ENCODE peak calls at places on chromosomes 4 and X, in seven cellular contexts. Y is ovary, T is uterus, I is adrenal gland, Q is spleen, R is breast epithelium, O is H1. U is an unnamed sample.

GRCh38 chr4:98659106-98659592 is 738 bp upstream of the TSPAN5 start:
- DNase-seq in Y (peak; percentile 44), T (no peak), I (no peak), Q (no peak), R (no peak), O (no peak), U (no peak)

GRCh38 chrX:70466968-70467367 is 22.3 kb downstream of the DLG3 start:
- DNase-seq in Y (no peak), T (no peak), I (no peak), Q (no peak), R (no peak), O (no peak), U (no peak)

GRCh38 chr4:152045781-152046571 is 285.2 kb upstream of the GATB start:
- DNase-seq in Y (peak; percentile 36), T (no peak), I (no peak), Q (no peak), R (no peak), O (peak; percentile 96), U (peak; percentile 89)

GRCh38 chrX:8711401-8711800 is 20.5 kb downstream of the ANOS1 start:
- DNase-seq in Y (no peak), T (no peak), I (no peak), Q (no peak), R (no peak), O (no peak), U (no peak)

GRCh38 chr4:149549911-149550310 is 265.7 kb downstream of the IQCM start:
- DNase-seq in Y (no peak), T (no peak), I (peak; percentile 31), Q (no peak), R (no peak), O (no peak), U (no peak)

GRCh38 chr4:142354794-142355416 is 491.2 kb downstream of the INPP4B start:
- DNase-seq in Y (no peak), T (no peak), I (no peak), Q (no peak), R (no peak), O (no peak), U (no peak)

GRCh38 chr4:71229477-71230257 is 109.2 kb upstream of the SLC4A4 start:
- DNase-seq in Y (no peak), T (no peak), I (peak; percentile 34), Q (no peak), R (no peak), O (no peak), U (no peak)

GRCh38 chr4:113828712-113829111 is 67.2 kb upstream of the CAMK2D start:
- DNase-seq in Y (no peak), T (no peak), I (no peak), Q (no peak), R (no peak), O (no peak), U (no peak)

GRCh38 chr4:42579903-42580302 is 77.0 kb downstream of the ATP8A1 start:
- DNase-seq in Y (no peak), T (no peak), I (no peak), Q (no peak), R (no peak), O (no peak), U (no peak)

GRCh38 chrX:1465261-1466231 is 12.8 kb upstream of the ASMTL start:
- DNase-seq in Y (no peak), T (no peak), I (peak; percentile 19), Q (peak; percentile 75), R (no peak), O (peak; percentile 44), U (peak; percentile 81)

GRCh38 chr4:87614292-87614890 is 6.1 kb downstream of the DSPP start:
- DNase-seq in Y (no peak), T (no peak), I (no peak), Q (no peak), R (no peak), O (no peak), U (no peak)

GRCh38 chr4:56505269-56506109 is at the start of gene ARL9:
- DNase-seq in Y (peak; percentile 49), T (peak; percentile 36), I (peak; percentile 67), Q (peak; percentile 91), R (no peak), O (peak; percentile 79), U (no peak)

GRCh38 chr4:120071192-120071795 is 4.6 kb upstream of the MAD2L1 start:
- DNase-seq in Y (peak; percentile 52), T (peak; percentile 23), I (peak; percentile 44), Q (peak; percentile 64), R (no peak), O (no peak), U (no peak)

GRCh38 chr4:14177987-14178386 is 550.5 kb upstream of the BOD1L1 start:
- DNase-seq in Y (no peak), T (no peak), I (no peak), Q (no peak), R (no peak), O (no peak), U (no peak)

GRCh38 chrX:13398839-13399238 is 79.0 kb upstream of the ATXN3L start:
- DNase-seq in Y (no peak), T (no peak), I (no peak), Q (no peak), R (no peak), O (no peak), U (no peak)

GRCh38 chrX:22952011-22952410 is 47.7 kb upstream of the DDX53 start:
- DNase-seq in Y (no peak), T (no peak), I (peak; percentile 36), Q (no peak), R (no peak), O (no peak), U (no peak)

GRCh38 chr4:98260047-98260578 is 1.1 kb upstream of the RAP1GDS1 start:
- DNase-seq in Y (peak; percentile 66), T (peak; percentile 38), I (peak; percentile 48), Q (no peak), R (peak; percentile 61), O (no peak), U (no peak)

GRCh38 chrX:128973033-128973432 is 550.3 kb downstream of the SMARCA1 start:
- DNase-seq in Y (no peak), T (no peak), I (no peak), Q (no peak), R (no peak), O (no peak), U (no peak)

GRCh38 chr4:171814545-171814944 is 1.3 kb downstream of the GALNTL6 start:
- DNase-seq in Y (no peak), T (no peak), I (no peak), Q (no peak), R (no peak), O (no peak), U (no peak)

GRCh38 chrX:144219035-144219434 is 335.2 kb downstream of the UBE2NL start:
- DNase-seq in Y (no peak), T (no peak), I (no peak), Q (no peak), R (no peak), O (peak; percentile 39), U (no peak)

GRCh38 chrX:14717949-14718348 is 154.9 kb downstream of the FANCB start:
- DNase-seq in Y (no peak), T (no peak), I (no peak), Q (no peak), R (no peak), O (no peak), U (no peak)

DNA sequence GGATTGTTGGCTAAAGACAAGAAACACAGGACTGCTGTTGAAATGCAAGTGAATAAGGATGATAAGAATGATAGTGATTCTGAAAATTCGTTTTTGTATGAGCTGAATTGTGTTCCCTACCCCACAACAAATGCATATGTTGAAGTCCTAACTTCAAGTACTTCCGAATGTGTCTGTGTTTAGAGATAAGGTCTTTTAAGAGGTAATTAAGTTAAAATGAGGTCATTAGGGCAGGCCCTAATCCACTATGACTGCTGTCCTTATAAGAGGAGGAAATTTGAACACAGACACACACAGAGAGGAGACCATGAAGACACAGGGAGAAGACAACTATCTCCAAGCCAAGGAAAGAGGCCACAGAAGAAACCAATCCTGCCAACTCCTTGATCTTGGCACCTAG is 126.6 kb upstream of the ACSL4 start:
- DNase-seq in Y (no peak), T (no peak), I (no peak), Q (no peak), R (no peak), O (no peak), U (no peak)
- TF ChIP-seq POLR2A in Y (no peak), T (no peak), I (no peak), Q (no peak), R (no peak), O (no peak), U (no peak)

GRCh38 chrX:107676559-107677378 is 48.5 kb downstream of the PRPS1 start:
- DNase-seq in Y (peak; percentile 69), T (peak; percentile 87), I (peak; percentile 85), Q (peak; percentile 92), R (peak; percentile 82), O (no peak), U (peak; percentile 96)
- TF ChIP-seq POLR2A in Y (peak; percentile 67), T (peak; percentile 41), I (peak; percentile 61), Q (no peak), R (no peak), O (no peak), U (no peak)

GRCh38 chrX:56994375-56995270 is 718 bp downstream of the SPIN3 start:
- DNase-seq in Y (peak; percentile 19), T (no peak), I (no peak), Q (peak; percentile 54), R (no peak), O (no peak), U (no peak)

GRCh38 chrX:56995271-56995994 is at the start of gene SPIN3:
- DNase-seq in Y (peak; percentile 88), T (peak; percentile 80), I (peak; percentile 88), Q (peak; percentile 86), R (peak; percentile 77), O (peak; percentile 80), U (peak; percentile 92)
- TF ChIP-seq POLR2A in Y (peak; percentile 13), T (peak; percentile 26), I (peak; percentile 68), Q (no peak), R (no peak), O (peak; percentile 86), U (no peak)

GRCh38 chr4:10761903-10762302 is 77.3 kb upstream of the CLNK start:
- DNase-seq in Y (no peak), T (no peak), I (no peak), Q (no peak), R (no peak), O (no peak), U (no peak)
- TF ChIP-seq POLR2A in Y (no peak), T (no peak), I (no peak), Q (no peak), R (no peak), O (no peak), U (no peak)

GRCh38 chr4:184733654-184734524 is at the start of gene CENPU:
- DNase-seq in Y (peak; percentile 95), T (peak; percentile 96), I (peak; percentile 97), Q (peak; percentile 97), R (peak; percentile 94), O (peak; percentile 99), U (peak; percentile 97)
- TF ChIP-seq POLR2A in Y (peak; percentile 91), T (peak; percentile 26), I (peak; percentile 44), Q (no peak), R (peak; percentile 41), O (peak; percentile 82), U (peak; percentile 70)

GRCh38 chrX:41084360-41085104 is 713 bp upstream of the USP9X start:
- DNase-seq in Y (peak; percentile 100), T (peak; percentile 99), I (peak; percentile 100), Q (peak; percentile 99), R (peak; percentile 95), O (peak; percentile 96), U (peak; percentile 99)
- TF ChIP-seq POLR2A in Y (peak; percentile 57), T (peak; percentile 42), I (peak; percentile 81), Q (peak; percentile 4), R (peak; percentile 57), O (peak; percentile 77), U (peak; percentile 61)